ENCODE peak calls at places on chromosome 1, in six cellular contexts. One of them, this sample, is unnamed.

GRCh38 chr1:33826311-33826710 is 37.6 kb upstream of the HMGB4 start:
- DNase-seq in A172: no peak
- DNase-seq in left cardiac atrium: no peak
- DNase-seq in T-helper 2 cell: no peak
- DNase-seq in sciatic nerve: no peak
- DNase-seq in germinal center: no peak
- DNase-seq in this sample: no peak

GRCh38 chr1:56133517-56134472 is 445.6 kb downstream of the PLPP3 start:
- DNase-seq in germinal center: no peak
- DNase-seq in left cardiac atrium: no peak
- DNase-seq in A172: no peak
- DNase-seq in sciatic nerve: no peak
- DNase-seq in T-helper 2 cell: no peak
- DNase-seq in this sample: no peak

GRCh38 chr1:8283058-8283884 is 34.6 kb upstream of the SLC45A1 start:
- DNase-seq in germinal center: peak
- DNase-seq in left cardiac atrium: no peak
- DNase-seq in sciatic nerve: no peak
- DNase-seq in T-helper 2 cell: no peak
- DNase-seq in A172: no peak
- DNase-seq in this sample: no peak

GRCh38 chr1:224541072-224541790 is 74.9 kb upstream of the CNIH3 start:
- DNase-seq in left cardiac atrium: no peak
- DNase-seq in germinal center: no peak
- DNase-seq in sciatic nerve: no peak
- DNase-seq in A172: no peak
- DNase-seq in T-helper 2 cell: no peak
- DNase-seq in this sample: no peak

GRCh38 chr1:152111515-152111968 is 3.7 kb downstream of the TCHH start:
- DNase-seq in T-helper 2 cell: no peak
- DNase-seq in germinal center: no peak
- DNase-seq in sciatic nerve: no peak
- DNase-seq in left cardiac atrium: peak
- DNase-seq in A172: no peak
- DNase-seq in this sample: no peak

GRCh38 chr1:19622204-19622603 is 21.9 kb upstream of the NBL1 start:
- DNase-seq in germinal center: no peak
- DNase-seq in sciatic nerve: no peak
- DNase-seq in A172: no peak
- DNase-seq in T-helper 2 cell: no peak
- DNase-seq in left cardiac atrium: no peak
- DNase-seq in this sample: no peak

GRCh38 chr1:26861889-26862371 is 1.0 kb upstream of the SFN start:
- DNase-seq in left cardiac atrium: no peak
- DNase-seq in A172: peak
- DNase-seq in germinal center: no peak
- DNase-seq in T-helper 2 cell: no peak
- DNase-seq in sciatic nerve: no peak
- DNase-seq in this sample: no peak

GRCh38 chr1:242522304-242522945 is 2.1 kb downstream of the PLD5 start:
- DNase-seq in germinal center: no peak
- DNase-seq in A172: no peak
- DNase-seq in sciatic nerve: no peak
- DNase-seq in T-helper 2 cell: no peak
- DNase-seq in left cardiac atrium: no peak
- DNase-seq in this sample: no peak

GRCh38 chr1:223820976-223821375 is 24.8 kb downstream of the TP53BP2 start:
- DNase-seq in sciatic nerve: no peak
- DNase-seq in left cardiac atrium: no peak
- DNase-seq in T-helper 2 cell: no peak
- DNase-seq in germinal center: no peak
- DNase-seq in A172: no peak
- DNase-seq in this sample: no peak

This sample was measured in ascending aorta.